ENCODE peak calls at places on chromosome 4, in six cellular contexts. T, Q, H, C, G and E are unnamed samples. For H3K27me3, the result is how much of the 10 kb centered on the place peaks cover.

GRCh38 chr4:96383349-96383748 is 543.5 kb downstream of the PDHA2 start:
- DNase-seq in G (no peak), T (no peak), H (no peak), Q (no peak), C (no peak), E (no peak)

GRCh38 chr4:26320159-26320452 is 708 bp upstream of the RBPJ start:
- DNase-seq in C (peak), H (no peak), G (no peak), Q (no peak), T (no peak), E (no peak)

GRCh38 chr4:73446336-73446938 is 10.4 kb downstream of the AFP start:
- DNase-seq in H (peak), C (no peak), G (no peak), Q (no peak), T (no peak), E (no peak)

GRCh38 chr4:24482871-24483270 is 101.5 kb downstream of the DHX15 start:
- DNase-seq in G (no peak), C (no peak), H (peak), Q (no peak), T (no peak), E (no peak)

GRCh38 chr4:28247805-28248204 is 1387.2 kb downstream of the STIM2 start:
- DNase-seq in Q (no peak), G (no peak), H (no peak), T (no peak), C (no peak), E (no peak)

GRCh38 chr4:146916479-146917076 is 29.1 kb downstream of the TTC29 start:
- DNase-seq in G (no peak), H (peak), T (no peak), C (no peak), Q (no peak), E (no peak)

GRCh38 chr4:154208424-154208823 is 283.2 kb downstream of the DCHS2 start:
- DNase-seq in T (no peak), Q (no peak), C (no peak), G (no peak), H (no peak), E (no peak)

GRCh38 chr4:109990307-109991257 is 77.9 kb downstream of the EGF start:
- DNase-seq in C (no peak), H (no peak), Q (no peak), G (no peak), T (no peak), E (no peak)

GRCh38 chr4:70623301-70623700 is 5.2 kb upstream of the ENAM start:
- DNase-seq in T (no peak), Q (no peak), G (no peak), H (no peak), C (no peak), E (no peak)

GRCh38 chr4:118865091-118865708 is 23.5 kb upstream of the SYNPO2 start:
- DNase-seq in C (no peak), T (no peak), Q (no peak), G (no peak), H (peak), E (no peak)

GRCh38 chr4:32858971-32859370 is 2138.8 kb downstream of the PCDH7 start:
- DNase-seq in Q (no peak), H (peak), G (no peak), T (no peak), C (no peak), E (no peak)

GRCh38 chr4:4206204-4206603 is 20.5 kb downstream of the OTOP1 start:
- DNase-seq in T (no peak), G (no peak), Q (no peak), C (no peak), H (no peak), E (no peak)
- H3K27me3 ChIP-seq in T (under half), G (under half), Q (under half), C (under half), H (under half), E (under half)

GRCh38 chr4:3789587-3789986 is 23.4 kb downstream of the ADRA2C start:
- DNase-seq in G (no peak), C (no peak), Q (no peak), H (no peak), T (no peak), E (no peak)

GRCh38 chr4:3790006-3790561 is 23.9 kb downstream of the ADRA2C start:
- DNase-seq in Q (no peak), T (no peak), C (no peak), G (peak), H (no peak), E (no peak)

GRCh38 chr4:3787489-3788365 is 21.5 kb downstream of the ADRA2C start:
- DNase-seq in Q (no peak), G (no peak), C (no peak), H (no peak), T (no peak), E (no peak)

GRCh38 chr4:3786196-3786869 is 20.1 kb downstream of the ADRA2C start:
- DNase-seq in C (no peak), T (no peak), H (no peak), Q (no peak), G (no peak), E (no peak)

DNA sequence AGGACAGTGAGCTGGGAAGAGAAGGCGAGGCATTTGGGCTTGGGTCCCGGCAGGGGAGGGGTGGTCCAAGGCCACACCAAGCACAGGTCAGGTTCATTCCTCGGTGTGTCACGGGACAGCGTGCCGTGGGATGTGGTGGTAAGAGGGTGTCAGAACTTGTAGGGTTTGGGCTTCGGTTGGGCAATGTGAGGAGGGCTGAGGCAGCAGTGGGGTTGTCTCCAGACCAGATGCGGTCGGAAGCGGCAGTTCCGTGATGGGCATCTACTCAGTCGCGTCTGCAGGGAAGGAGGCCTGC is 22.1 kb downstream of the ADRA2C start:
- DNase-seq in G (no peak), Q (no peak), C (no peak), H (no peak), T (no peak), E (no peak)
- H3K27me3 ChIP-seq in G (under half), Q (under half), C (under half), H (under half), T (under half), E (under half)

DNA sequence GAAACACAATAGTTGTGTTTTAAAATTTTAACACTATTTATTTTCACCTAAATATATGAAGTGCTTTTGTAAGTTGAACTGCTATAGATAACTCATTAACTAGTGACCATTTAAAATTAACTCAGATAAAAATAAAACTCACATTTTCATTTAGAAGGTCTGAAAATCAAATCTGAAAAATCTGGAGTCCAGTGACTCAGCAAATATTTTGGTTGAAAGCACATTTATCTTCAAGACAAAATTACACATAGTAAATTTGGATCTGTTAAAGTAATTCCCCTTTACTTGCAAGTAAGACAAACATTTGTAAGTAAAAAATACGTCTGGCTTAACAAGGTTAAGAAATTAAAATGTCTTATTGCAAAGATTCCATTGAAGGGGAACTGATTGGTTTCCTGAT is 589.1 kb downstream of the TRIML1 start:
- DNase-seq in C (no peak), Q (no peak), G (no peak), T (no peak), H (no peak), E (no peak)
- H3K27me3 ChIP-seq in C (under half), Q (under half), G (under half), T (under half), H (under half), E (under half)

GRCh38 chr4:54097152-54097551 is 2.8 kb upstream of the GSX2 start:
- DNase-seq in Q (no peak), T (no peak), H (no peak), G (no peak), C (no peak), E (no peak)
- H3K27me3 ChIP-seq in Q (half or more), T (under half), H (half or more), G (under half), C (half or more), E (half or more)

GRCh38 chr4:168152837-168153500 is 60.6 kb downstream of the ANXA10 start:
- DNase-seq in Q (no peak), H (no peak), T (no peak), C (no peak), G (no peak), E (no peak)
- H3K27me3 ChIP-seq in Q (under half), H (under half), T (under half), C (under half), G (under half), E (under half)

DNA sequence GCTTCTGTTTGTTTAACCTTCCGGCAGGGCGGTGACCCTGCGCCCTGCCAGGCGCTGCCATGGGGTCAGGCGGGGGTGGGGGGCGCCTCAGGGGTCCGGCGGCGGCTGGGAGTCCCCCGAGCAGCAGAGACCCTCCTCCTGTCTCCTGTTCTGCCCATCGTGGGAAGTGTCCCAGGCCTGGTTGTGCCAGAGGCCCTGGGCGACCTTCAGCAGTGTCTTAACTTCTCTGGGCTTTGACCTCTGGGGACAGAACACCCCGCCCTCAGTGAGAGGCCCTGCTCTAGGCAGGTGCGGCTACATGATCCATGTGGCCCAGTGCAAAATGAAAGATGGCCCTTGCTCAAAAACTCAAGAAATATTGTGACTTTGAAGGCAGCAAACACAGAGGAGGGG is 22.8 kb upstream of the HMX1 start:
- DNase-seq in C (no peak), H (no peak), T (no peak), Q (no peak), G (no peak), E (no peak)
- H3K27me3 ChIP-seq in C (under half), H (under half), T (under half), Q (under half), G (under half), E (half or more)